ENCODE peak calls at places on chromosomes 2 and 18, in four cellular contexts. X, W, F and Y are unnamed samples.

GRCh38 chr18:13447621-13448020 is 229.1 kb downstream of the LDLRAD4 start:
- DNase-seq in X (no peak), F (no peak), W (no peak), Y (no peak)

GRCh38 chr2:100756704-100757103 is 63.2 kb upstream of the NPAS2 start:
- DNase-seq in F (no peak), X (no peak), W (no peak), Y (no peak)

GRCh38 chr18:75827781-75828274 is 400.3 kb upstream of the SMIM21 start:
- DNase-seq in W (no peak), F (no peak), X (no peak), Y (no peak)

GRCh38 chr2:43081131-43081745 is 145.2 kb downstream of the ZFP36L2 start:
- DNase-seq in W (no peak), X (no peak), F (no peak), Y (no peak)

GRCh38 chr2:156935611-156936010 is 321.9 kb upstream of the GALNT5 start:
- DNase-seq in X (no peak), F (no peak), W (no peak), Y (peak)

GRCh38 chr18:42330296-42330695 is 375.3 kb downstream of the PIK3C3 start:
- DNase-seq in X (no peak), F (no peak), W (no peak), Y (no peak)

GRCh38 chr18:13511961-13512572 is 214.3 kb downstream of the FAM210A start:
- DNase-seq in X (no peak), F (no peak), W (no peak), Y (no peak)

GRCh38 chr18:8814206-8814605 is 108.8 kb downstream of the MTCL1 start:
- DNase-seq in X (no peak), F (no peak), W (no peak), Y (no peak)

GRCh38 chr2:187499941-187500532 is 52.0 kb upstream of the CALCRL start:
- DNase-seq in W (peak), X (peak), F (peak), Y (peak)

GRCh38 chr2:17857016-17857415 is 21.5 kb upstream of the KCNS3 start:
- DNase-seq in F (no peak), X (no peak), W (no peak), Y (no peak)

GRCh38 chr2:64586883-64587481 is 62.9 kb downstream of the AFTPH start:
- DNase-seq in X (peak), W (peak), F (no peak), Y (peak)

GRCh38 chr2:4618141-4618540 is 914.8 kb downstream of the DCDC2C start:
- DNase-seq in W (no peak), X (no peak), F (no peak), Y (no peak)

GRCh38 chr2:223797811-223798721 is 39.3 kb downstream of the AP1S3 start:
- DNase-seq in X (peak), W (no peak), F (no peak), Y (no peak)

GRCh38 chr2:15628899-15629855 is 37.5 kb downstream of the DDX1 start:
- DNase-seq in F (no peak), X (no peak), W (no peak), Y (no peak)

GRCh38 chr2:191215205-191215604 is 30.0 kb upstream of the MYO1B start:
- DNase-seq in X (no peak), F (no peak), W (no peak), Y (no peak)

GRCh38 chr2:67917332-67918054 is 145.3 kb downstream of the C1D start:
- DNase-seq in W (no peak), F (no peak), X (no peak), Y (no peak)

GRCh38 chr18:25587545-25587944 is 235.6 kb upstream of the ZNF521 start:
- DNase-seq in W (no peak), F (no peak), X (no peak), Y (no peak)

GRCh38 chr2:217797170-217797569 is 205.6 kb downstream of the TNS1 start:
- DNase-seq in W (peak), F (no peak), X (no peak), Y (no peak)

GRCh38 chr2:128502638-128503246 is 184.1 kb upstream of the HS6ST1 start:
- DNase-seq in W (no peak), F (no peak), X (no peak), Y (no peak)

GRCh38 chr18:10059610-10060468 is 146.0 kb downstream of the VAPA start:
- DNase-seq in F (no peak), W (no peak), X (no peak), Y (no peak)

GRCh38 chr18:10057401-10057800 is 143.6 kb downstream of the VAPA start:
- DNase-seq in X (no peak), F (no peak), W (no peak), Y (no peak)

GRCh38 chr18:10060469-10060782 is 146.6 kb downstream of the VAPA start:
- DNase-seq in X (no peak), W (no peak), F (no peak), Y (no peak)

GRCh38 chr18:10056506-10056905 is 142.7 kb downstream of the VAPA start:
- DNase-seq in W (no peak), X (no peak), F (no peak), Y (no peak)

DNA sequence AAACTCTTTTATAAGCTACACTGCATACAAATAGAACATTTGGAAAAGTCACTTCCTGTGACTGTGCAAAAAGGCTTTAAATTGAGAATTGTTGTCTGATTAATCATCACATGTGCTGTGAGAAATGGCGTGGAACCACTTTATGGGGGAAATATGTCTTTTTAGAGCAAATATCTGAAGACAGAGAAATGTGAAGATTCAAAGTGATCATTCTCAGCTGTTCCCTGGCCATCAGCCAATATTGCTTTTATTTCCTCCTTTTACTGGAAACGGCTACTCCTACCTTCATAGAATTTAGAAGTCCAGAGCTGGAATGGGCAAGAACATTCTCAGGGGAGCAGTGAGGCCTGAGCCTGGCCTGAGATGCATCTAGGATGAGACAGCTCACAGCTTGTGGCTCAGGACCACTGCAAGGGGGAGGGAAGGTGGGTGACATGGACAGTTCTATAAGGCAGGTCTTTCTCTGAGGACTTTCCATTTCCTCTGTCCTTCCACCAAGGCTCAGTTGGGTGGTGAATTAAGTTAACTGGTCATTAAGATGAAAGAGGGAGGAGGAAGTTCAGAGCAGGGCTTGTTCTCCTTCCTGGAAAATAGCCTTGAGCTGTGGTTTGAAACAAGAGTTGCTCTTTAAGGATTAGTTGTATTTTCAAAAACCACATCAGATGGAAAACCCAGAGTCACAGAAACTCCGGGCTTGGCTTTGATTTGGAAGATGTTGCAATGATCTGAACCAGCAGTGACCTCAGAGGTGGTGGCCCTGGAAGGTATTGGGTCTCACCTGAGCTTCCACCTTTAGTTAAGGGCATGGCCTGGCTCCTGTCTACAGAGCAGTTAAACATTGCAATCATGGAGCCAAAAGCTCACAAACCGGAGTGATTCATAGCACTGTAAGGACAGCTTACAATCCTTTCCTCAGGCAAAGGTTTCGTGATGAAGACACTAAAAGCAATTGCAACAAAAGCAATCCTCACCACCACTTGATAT is 144.3 kb downstream of the VAPA start:
- DNase-seq in F (no peak), W (no peak), X (no peak), Y (no peak)
- TF ChIP-seq ELF4 in F (no peak), W (no peak), X (no peak), Y (no peak)

DNA sequence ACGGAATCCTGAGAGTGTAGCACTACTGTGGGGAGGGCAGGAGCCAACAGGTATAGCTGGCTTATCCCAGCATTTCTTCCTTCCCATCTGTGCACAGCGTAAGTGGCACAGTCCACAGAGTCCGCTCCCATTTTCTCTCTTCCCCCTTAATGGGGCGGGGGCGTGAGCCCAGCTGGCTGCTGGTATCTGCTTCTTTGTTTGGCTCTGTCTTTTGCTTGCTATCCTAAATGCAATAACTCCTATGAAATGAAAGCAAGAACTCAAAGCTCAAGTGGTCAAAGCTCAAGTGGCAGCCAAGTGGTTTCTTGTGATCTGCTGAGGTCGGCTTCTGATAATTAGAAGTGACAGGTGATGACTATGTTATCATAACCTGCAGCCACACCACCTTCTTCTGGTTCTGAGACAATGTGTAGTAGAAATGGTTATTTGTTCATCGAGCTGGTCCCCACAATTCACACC is 192.7 kb downstream of the PLCL1 start:
- DNase-seq in F (no peak), X (no peak), W (no peak), Y (no peak)
- TF ChIP-seq ELF4 in F (no peak), X (no peak), W (no peak), Y (no peak)

DNA sequence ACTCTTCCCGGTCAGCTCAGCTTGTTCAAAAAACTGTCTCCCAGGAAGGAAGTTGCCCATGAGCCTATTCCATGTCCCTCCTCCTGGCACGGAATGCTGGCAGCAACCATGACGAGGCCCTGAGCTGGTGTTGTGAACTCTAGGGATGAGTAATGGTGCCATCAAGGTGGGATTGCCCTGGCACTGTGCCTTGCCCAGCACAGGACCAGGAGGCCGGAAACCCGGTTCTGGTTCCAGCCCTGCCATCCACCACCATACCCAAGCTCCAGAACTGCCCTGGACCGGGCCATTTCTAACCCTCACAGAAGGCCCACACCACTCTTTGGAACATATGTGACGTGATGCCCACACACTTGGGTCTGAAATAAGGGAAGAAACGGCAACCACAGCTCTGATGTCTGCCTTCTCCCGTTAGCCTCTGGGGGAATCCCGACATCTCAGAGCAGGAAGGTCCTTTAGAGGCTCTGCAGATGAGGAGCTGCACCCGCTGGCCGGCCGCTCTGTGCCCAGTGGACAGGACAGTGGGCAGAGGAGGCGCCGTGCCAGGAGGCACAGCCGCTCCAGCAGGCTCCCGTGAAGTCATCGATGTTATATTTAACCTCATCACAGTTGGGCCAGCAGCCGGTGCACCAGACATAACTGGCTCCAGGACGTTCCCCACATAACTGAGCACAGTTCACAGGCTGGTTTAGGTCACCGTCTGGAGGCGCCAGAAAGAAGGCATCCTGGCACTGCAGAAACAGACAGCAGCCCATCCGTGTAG is 462.0 kb upstream of the ID2 start:
- DNase-seq in X (no peak), F (no peak), W (no peak), Y (no peak)
- TF ChIP-seq ELF4 in X (no peak), F (no peak), W (no peak), Y (no peak)

GRCh38 chr2:653645-654425 is 23.4 kb downstream of the TMEM18 start:
- DNase-seq in W (no peak), X (no peak), F (no peak), Y (no peak)
- TF ChIP-seq ELF4 in W (no peak), X (no peak), F (no peak), Y (no peak)

GRCh38 chr18:45997689-45998088 is 30.6 kb upstream of the EPG5 start:
- DNase-seq in W (no peak), F (no peak), X (no peak), Y (no peak)

GRCh38 chr18:45998244-45998643 is 31.1 kb upstream of the EPG5 start:
- DNase-seq in F (no peak), X (no peak), W (peak), Y (no peak)

DNA sequence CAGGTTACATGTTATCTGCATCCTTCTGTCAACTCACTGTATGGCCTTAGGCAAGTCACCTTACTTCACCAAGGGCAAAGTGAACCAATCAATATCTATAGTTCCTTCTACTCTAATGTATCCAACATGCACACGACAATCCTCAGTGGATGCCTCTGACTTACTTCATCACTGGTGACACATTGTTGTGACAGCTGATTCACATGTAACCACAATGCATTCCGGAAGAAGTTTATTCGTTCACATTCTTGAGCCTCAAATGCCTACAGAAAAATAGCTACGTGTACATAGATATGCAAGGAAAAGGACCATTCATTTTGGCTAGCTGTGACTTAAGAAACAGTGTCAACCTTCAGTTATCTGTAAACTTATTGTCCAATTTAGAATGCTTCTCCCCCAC is 26.3 kb upstream of the EPG5 start:
- DNase-seq in X (no peak), F (no peak), W (no peak), Y (no peak)
- TF ChIP-seq ELF4 in X (no peak), F (no peak), W (no peak), Y (no peak)

GRCh38 chr2:48249631-48250473 is 280.1 kb upstream of the STON1 start:
- DNase-seq in X (peak), W (no peak), F (no peak), Y (no peak)

GRCh38 chr2:48253301-48253700 is 276.7 kb upstream of the STON1 start:
- DNase-seq in F (no peak), X (no peak), W (no peak), Y (no peak)

GRCh38 chr2:48250943-48251342 is 279.0 kb upstream of the STON1 start:
- DNase-seq in F (no peak), X (peak), W (no peak), Y (no peak)

GRCh38 chr2:48250474-48250844 is 279.5 kb upstream of the STON1 start:
- DNase-seq in F (no peak), W (no peak), X (no peak), Y (no peak)

DNA sequence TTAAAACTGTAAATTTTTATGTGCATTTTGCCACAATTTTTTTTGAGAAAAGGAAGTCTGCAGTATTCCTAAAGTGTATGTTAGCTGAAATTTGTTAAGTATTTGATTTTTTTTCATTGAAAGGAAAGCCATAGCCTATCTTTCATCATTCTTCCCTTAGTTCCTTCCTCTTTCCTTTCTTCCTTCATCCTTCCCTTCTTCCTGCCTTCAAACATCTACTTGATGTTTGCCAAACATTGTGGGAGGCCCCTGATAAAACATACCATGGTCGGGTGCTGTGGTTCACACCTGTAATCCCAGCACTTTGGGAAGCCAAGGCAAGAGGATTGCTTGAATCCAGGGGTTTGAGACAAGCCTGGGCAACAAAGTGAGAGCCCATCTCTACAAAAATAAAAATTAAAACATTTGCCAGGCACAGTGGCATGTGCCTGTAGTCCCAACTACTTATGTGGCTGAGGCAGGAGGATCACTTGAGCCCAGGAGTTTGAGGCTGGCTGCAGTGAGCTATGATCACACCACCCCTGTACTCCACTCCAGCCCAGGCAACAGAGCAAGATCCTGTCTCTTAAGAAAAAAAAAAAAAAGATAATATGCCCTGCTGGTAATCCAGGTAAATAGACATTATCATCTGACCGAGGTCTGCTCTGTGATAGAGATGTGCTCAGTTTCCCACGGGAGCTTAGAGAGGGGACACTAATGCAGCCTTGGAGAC is 278.4 kb upstream of the STON1 start:
- DNase-seq in W (no peak), F (no peak), X (no peak), Y (no peak)
- TF ChIP-seq ELF4 in W (no peak), F (no peak), X (no peak), Y (no peak)

DNA sequence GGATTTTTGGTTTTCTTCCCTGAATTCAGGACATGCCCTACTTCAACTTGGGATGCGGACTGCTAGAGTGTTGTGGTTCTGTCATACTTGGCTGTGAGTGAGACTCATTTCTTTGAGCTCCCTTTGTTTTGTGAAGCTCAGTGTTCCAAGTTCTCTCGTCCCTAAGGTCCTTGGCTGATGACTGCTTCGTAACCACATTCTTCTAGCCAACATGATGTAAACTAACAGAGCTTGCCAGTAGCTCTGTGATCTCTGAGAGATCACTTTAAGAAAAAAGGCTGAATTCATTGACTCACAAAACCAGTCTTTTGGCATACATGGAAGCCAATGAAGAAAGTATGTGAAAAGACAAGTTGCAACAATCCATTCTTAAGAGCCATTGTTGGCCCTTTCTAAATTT is 96.9 kb upstream of the MSTN start:
- DNase-seq in F (no peak), X (no peak), W (no peak), Y (no peak)
- TF ChIP-seq ELF4 in F (no peak), X (no peak), W (no peak), Y (no peak)

GRCh38 chr2:11242545-11243174 is 87.4 kb downstream of the SLC66A3 start:
- DNase-seq in X (peak), F (no peak), W (no peak), Y (no peak)
- TF ChIP-seq ELF4 in X (no peak), F (no peak), W (no peak), Y (no peak)